ENCODE peak calls at places on chromosomes 2 and 18, in eight cellular contexts. T is K562, V is upper lobe of left lung, H is transverse colon, R is sigmoid colon, Z is stomach, I is endothelial cell of umbilical vein, M is Panc1. W is an unnamed sample.

GRCh38 chr2:195407782-195408181 is 249.2 kb upstream of the SLC39A10 start:
- DNase-seq in Z (no peak), M (no peak), T (peak), H (no peak), V (no peak), I (no peak), R (no peak), W (no peak)

GRCh38 chr18:75207298-75208054 is 1.5 kb downstream of the PTGR3 start:
- DNase-seq in V (no peak), M (no peak), Z (no peak), H (peak), T (no peak), I (no peak), R (no peak), W (peak)

GRCh38 chr18:23658296-23658695 is 4.4 kb downstream of the ANKRD29 start:
- DNase-seq in I (no peak), Z (no peak), V (no peak), R (no peak), H (no peak), T (no peak), M (no peak), W (no peak)

GRCh38 chr18:79599503-79599931 is 80.1 kb upstream of the CTDP1 start:
- DNase-seq in R (peak), V (no peak), H (peak), T (no peak), I (no peak), M (peak), Z (no peak), W (no peak)

GRCh38 chr2:121245120-121245820 is 39.7 kb downstream of the TFCP2L1 start:
- DNase-seq in M (no peak), R (peak), Z (no peak), H (peak), V (no peak), I (no peak), T (no peak), W (no peak)

GRCh38 chr2:81195017-81195773 is 890.6 kb upstream of the LRRTM1 start:
- DNase-seq in T (no peak), M (no peak), I (no peak), H (no peak), V (no peak), R (no peak), Z (no peak), W (no peak)

GRCh38 chr2:130241041-130241707 is 42.9 kb upstream of the TUBA3E start:
- DNase-seq in V (no peak), I (peak), H (peak), T (peak), Z (peak), M (peak), R (no peak), W (no peak)

GRCh38 chr2:241272298-241272721 is 43.2 kb downstream of the HDLBP start:
- DNase-seq in M (no peak), H (peak), T (peak), R (peak), V (peak), Z (peak), I (peak), W (peak)

GRCh38 chr2:167595021-167595420 is 652.4 kb downstream of the STK39 start:
- DNase-seq in T (no peak), M (no peak), Z (no peak), I (no peak), R (no peak), V (no peak), H (no peak), W (no peak)

GRCh38 chr18:46406539-46406932 is 250.5 kb downstream of the LOXHD1 start:
- DNase-seq in Z (no peak), T (no peak), I (no peak), M (no peak), R (no peak), H (no peak), V (no peak), W (no peak)

GRCh38 chr2:235669269-235669831 is 175.5 kb downstream of the AGAP1 start:
- DNase-seq in T (no peak), I (peak), H (peak), R (peak), Z (peak), V (peak), M (no peak), W (no peak)

DNA sequence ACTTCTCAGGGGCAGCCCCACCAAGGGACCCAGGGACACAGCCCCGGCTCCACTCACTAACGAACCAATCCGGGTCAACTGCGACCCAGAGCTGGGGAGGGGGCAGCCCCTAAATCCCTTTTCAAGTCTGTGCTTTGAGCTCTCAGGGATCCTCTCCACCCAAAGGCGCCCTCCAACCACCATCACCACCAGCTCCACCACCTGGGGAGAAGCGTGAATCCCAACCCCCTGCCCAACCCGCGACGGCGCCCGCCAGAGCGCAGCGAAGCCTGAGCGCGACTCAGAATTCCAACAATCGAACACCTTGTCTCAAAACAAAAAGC is 513 bp downstream of the DSC3 start:
- DNase-seq in V (no peak), Z (no peak), M (no peak), I (no peak), T (no peak), R (no peak), H (no peak), W (no peak)
- H3K4me3 ChIP-seq in V (no peak), Z (peak), M (peak), I (no peak), T (no peak), R (no peak), H (peak), W (peak)

GRCh38 chr18:77397056-77397455 is 147.4 kb downstream of the GALR1 start:
- DNase-seq in I (no peak), M (no peak), V (no peak), T (no peak), R (no peak), H (no peak), Z (no peak), W (no peak)
- TF ChIP-seq POLR2AphosphoS5 in I (no peak), M (no peak), V (no peak), T (no peak), R (no peak), H (no peak), Z (no peak), W (no peak)

DNA sequence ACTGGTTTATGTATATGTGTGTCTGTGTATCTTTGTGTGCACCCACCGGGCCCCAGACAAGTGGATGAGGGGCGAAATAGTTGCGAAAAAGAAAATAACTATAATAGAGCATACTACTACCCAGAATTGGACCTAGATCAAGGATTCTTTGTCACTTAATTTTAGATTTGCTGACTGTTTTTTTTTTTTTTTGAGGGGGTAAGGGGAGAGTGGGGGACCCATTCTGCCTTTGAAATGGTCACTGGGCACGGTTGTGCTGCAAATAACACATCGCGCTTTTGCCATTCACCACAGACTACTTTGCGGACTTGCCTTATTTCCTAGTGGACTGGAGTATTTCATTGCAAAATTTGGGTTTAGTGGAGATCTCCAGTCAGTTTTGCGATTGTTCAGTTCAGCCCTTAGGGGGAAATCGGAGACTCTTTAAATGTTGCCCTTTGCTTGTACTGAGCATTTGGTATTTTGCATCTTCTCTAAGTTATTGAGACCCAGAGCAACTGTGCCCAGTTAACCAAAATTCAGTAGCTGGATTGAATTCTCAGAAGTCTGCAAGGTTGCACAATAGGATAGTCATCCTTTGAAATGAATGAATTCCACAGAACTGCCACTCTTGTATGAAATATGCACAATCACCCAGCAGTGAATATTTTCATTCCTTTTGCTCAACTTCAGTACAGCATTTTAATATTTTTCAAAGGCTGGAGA is 2.8 kb downstream of the TRIB2 start:
- DNase-seq in I (peak), V (no peak), H (no peak), R (no peak), Z (no peak), T (no peak), M (no peak), W (no peak)
- H3K4me3 ChIP-seq in I (peak), V (peak), H (peak), R (peak), Z (peak), T (peak), M (peak), W (peak)

DNA sequence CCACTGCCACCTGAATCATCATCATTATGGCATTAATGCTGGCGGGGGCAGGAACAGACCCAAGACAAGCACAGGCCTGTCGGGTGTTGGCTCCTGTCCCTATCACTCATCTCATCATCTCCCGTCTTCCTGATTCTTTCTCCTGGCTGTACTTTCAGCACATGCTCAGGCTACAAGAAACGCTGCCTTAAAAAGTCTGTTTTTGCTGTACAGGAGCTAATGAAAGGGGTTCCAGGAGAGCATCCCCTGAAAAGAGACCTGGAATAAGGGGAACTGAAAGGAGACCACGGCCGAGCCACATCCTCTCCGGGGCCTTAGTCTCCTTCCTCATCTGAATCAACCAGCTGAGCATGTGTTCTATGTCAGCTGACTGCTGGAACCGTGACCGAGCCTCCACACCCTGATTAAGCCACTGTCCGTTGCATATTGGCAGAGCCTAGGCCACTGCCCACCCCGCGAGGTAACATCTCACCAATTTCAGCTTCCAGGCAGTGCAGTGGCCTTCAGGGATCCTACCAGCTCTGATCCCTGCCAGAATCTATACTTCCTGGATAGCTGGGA is 62.6 kb downstream of the DNMT3A start:
- DNase-seq in V (peak), R (peak), H (peak), I (peak), M (no peak), Z (peak), T (no peak), W (no peak)
- TF ChIP-seq POLR2AphosphoS5 in V (no peak), R (peak), H (no peak), I (no peak), M (no peak), Z (no peak), T (no peak), W (no peak)

DNA sequence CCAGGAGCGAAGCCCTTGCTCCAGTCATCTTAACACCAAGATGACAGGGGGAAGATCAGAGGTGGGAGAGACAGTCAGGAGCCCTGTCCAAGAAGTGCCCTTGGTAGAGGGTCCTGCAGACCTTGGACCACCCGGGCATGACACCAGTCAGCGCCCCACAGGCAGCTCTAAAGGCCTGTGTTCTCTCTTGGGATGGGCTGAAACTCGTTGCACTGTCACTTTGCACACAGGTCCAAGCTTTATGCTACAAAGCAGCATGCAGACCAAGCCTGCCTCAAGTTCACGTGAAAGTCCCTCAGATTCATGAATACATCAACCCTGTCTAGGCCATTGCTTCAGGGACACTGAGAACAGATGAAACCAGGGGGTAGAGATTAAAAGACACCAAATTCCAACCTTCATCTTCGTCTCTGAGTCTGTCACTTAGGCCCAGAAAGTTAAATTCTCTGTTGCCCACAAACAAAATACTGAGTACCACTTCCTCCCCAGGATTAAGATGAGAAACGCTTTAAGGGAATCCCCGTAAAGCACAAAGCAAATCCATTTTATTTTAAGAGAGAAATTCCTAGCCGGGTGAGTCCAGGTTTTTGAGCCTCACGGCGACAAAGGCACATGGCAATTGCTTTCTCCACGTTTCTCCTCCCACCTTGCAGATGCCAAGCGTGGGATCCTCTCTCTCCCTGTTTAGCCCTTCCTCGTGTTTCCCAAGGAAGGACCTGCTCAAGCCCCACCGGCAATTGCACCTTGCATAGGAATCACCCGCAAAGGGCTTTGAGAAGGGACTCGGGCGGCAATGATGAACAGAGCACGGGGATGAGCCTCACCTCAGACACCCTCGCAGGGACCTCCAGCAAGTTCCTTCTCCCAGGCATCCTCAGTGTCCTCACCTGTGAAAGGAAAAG is 75.0 kb upstream of the ID2 start:
- DNase-seq in Z (no peak), V (peak), I (no peak), M (no peak), R (no peak), H (no peak), T (no peak), W (no peak)
- H3K4me3 ChIP-seq in Z (no peak), V (no peak), I (no peak), M (no peak), R (no peak), H (no peak), T (no peak), W (no peak)

GRCh38 chr2:6309415-6310185 is 556.1 kb downstream of the CMPK2 start:
- DNase-seq in V (no peak), I (no peak), M (no peak), R (no peak), Z (no peak), T (no peak), H (no peak), W (no peak)
- TF ChIP-seq POLR2AphosphoS5 in V (no peak), I (no peak), M (no peak), R (no peak), Z (no peak), T (no peak), H (no peak), W (no peak)

GRCh38 chr2:175567435-175568061 is 386.0 kb upstream of the ATP5MC3 start:
- DNase-seq in M (no peak), I (no peak), H (no peak), R (no peak), V (no peak), T (no peak), Z (no peak), W (no peak)
- H3K4me3 ChIP-seq in M (no peak), I (no peak), H (no peak), R (no peak), V (no peak), T (no peak), Z (no peak), W (peak)

GRCh38 chr18:25061345-25061744 is 290.6 kb downstream of the ZNF521 start:
- DNase-seq in T (no peak), V (no peak), R (no peak), I (no peak), Z (no peak), M (no peak), H (no peak), W (no peak)
- TF ChIP-seq POLR2AphosphoS5 in T (no peak), V (no peak), R (no peak), I (no peak), Z (no peak), M (no peak), H (no peak), W (no peak)

GRCh38 chr2:223055836-223056235 is 3.8 kb downstream of the KCNE4 start:
- DNase-seq in R (peak), M (no peak), T (peak), I (no peak), H (no peak), Z (peak), V (no peak), W (no peak)
- H3K4me3 ChIP-seq in R (no peak), M (no peak), T (no peak), I (no peak), H (no peak), Z (peak), V (no peak), W (no peak)

GRCh38 chr18:26488417-26489009 is 59.8 kb downstream of the KCTD1 start:
- DNase-seq in H (no peak), T (no peak), I (no peak), R (no peak), M (no peak), V (no peak), Z (no peak), W (no peak)
- TF ChIP-seq POLR2AphosphoS5 in H (no peak), T (no peak), I (no peak), R (no peak), M (no peak), V (no peak), Z (no peak), W (no peak)

W was measured in vagina.